ENCODE peak calls at places on chromosomes 3 and 15, in ten cellular contexts. G is WERI-Rb-1, N is RWPE2, I is choroid plexus epithelial cell, F is lower lobe of right lung, P is body of pancreas, H is cardiac fibroblast, J is thoracic aorta, C is ovary, V is heart right ventricle. A is an unnamed sample.

GRCh38 chr3:48371651-48372376 is at the start of gene FBXW12:
- DNase-seq in G (no peak), N (no peak), I (no peak), F (no peak), P (peak), H (no peak), J (no peak), C (no peak), V (no peak), A (no peak)

GRCh38 chr15:51828621-51829359 is 663 bp upstream of the TMOD3 start:
- DNase-seq in G (no peak), N (peak), I (no peak), F (peak), P (no peak), H (no peak), J (no peak), C (no peak), V (no peak), A (no peak)

GRCh38 chr3:1131156-1131555 is 38.3 kb downstream of the CNTN6 start:
- DNase-seq in G (no peak), N (no peak), I (no peak), F (no peak), P (no peak), H (no peak), J (no peak), C (no peak), V (no peak), A (no peak)

GRCh38 chr15:56532766-56533455 is 68.0 kb upstream of the MNS1 start:
- DNase-seq in G (no peak), N (no peak), I (no peak), F (no peak), P (no peak), H (no peak), J (no peak), C (no peak), V (no peak), A (no peak)

GRCh38 chr15:43998607-43999006 is 171.8 kb downstream of the WDR76 start:
- DNase-seq in G (no peak), N (no peak), I (peak), F (no peak), P (peak), H (peak), J (no peak), C (peak), V (peak), A (no peak)

GRCh38 chr3:182722938-182723337 is 70.4 kb upstream of the ATP11B start:
- DNase-seq in G (no peak), N (no peak), I (no peak), F (no peak), P (no peak), H (peak), J (no peak), C (no peak), V (no peak), A (no peak)

GRCh38 chr3:32355892-32356291 is 35.8 kb upstream of the CMTM7 start:
- DNase-seq in G (no peak), N (no peak), I (no peak), F (no peak), P (no peak), H (no peak), J (no peak), C (no peak), V (no peak), A (no peak)

GRCh38 chr15:62934236-62934971 is 108.1 kb upstream of the TPM1 start:
- DNase-seq in G (no peak), N (no peak), I (no peak), F (no peak), P (no peak), H (no peak), J (no peak), C (no peak), V (no peak), A (peak)

GRCh38 chr15:97567411-97567810 is 393.1 kb upstream of the ARRDC4 start:
- DNase-seq in G (no peak), N (no peak), I (no peak), F (no peak), P (no peak), H (no peak), J (no peak), C (no peak), V (no peak), A (no peak)

GRCh38 chr3:159170436-159171003 is 368.7 kb downstream of the MFSD1 start:
- DNase-seq in G (no peak), N (no peak), I (peak), F (no peak), P (no peak), H (peak), J (no peak), C (no peak), V (no peak), A (no peak)

GRCh38 chr3:134373942-134374790 is at the start of gene AMOTL2:
- DNase-seq in G (peak), N (peak), I (peak), F (peak), P (peak), H (peak), J (no peak), C (peak), V (peak), A (peak)

GRCh38 chr15:43150171-43150929 is 17.0 kb downstream of the TMEM62 start:
- DNase-seq in G (no peak), N (peak), I (peak), F (no peak), P (no peak), H (peak), J (no peak), C (no peak), V (no peak), A (no peak)

GRCh38 chr15:39814487-39814886 is 31.8 kb upstream of the FSIP1 start:
- DNase-seq in G (no peak), N (no peak), I (no peak), F (no peak), P (no peak), H (no peak), J (no peak), C (no peak), V (no peak), A (no peak)

GRCh38 chr15:39281094-39281493 is 299.8 kb upstream of the THBS1 start:
- DNase-seq in G (no peak), N (no peak), I (peak), F (no peak), P (no peak), H (peak), J (no peak), C (no peak), V (no peak), A (no peak)

GRCh38 chr15:53000412-53000811 is 210.3 kb upstream of the ONECUT1 start:
- DNase-seq in G (no peak), N (no peak), I (no peak), F (no peak), P (no peak), H (no peak), J (no peak), C (no peak), V (no peak), A (no peak)

GRCh38 chr3:62607287-62608029 is 234.1 kb upstream of the FEZF2 start:
- DNase-seq in G (no peak), N (no peak), I (peak), F (peak), P (no peak), H (peak), J (no peak), C (no peak), V (peak), A (no peak)

GRCh38 chr3:23629181-23629893 is 176.4 kb upstream of the UBE2E1 start:
- DNase-seq in G (no peak), N (no peak), I (peak), F (no peak), P (peak), H (peak), J (no peak), C (no peak), V (no peak), A (no peak)

GRCh38 chr3:43503067-43503728 is 118.6 kb downstream of the ANO10 start:
- DNase-seq in G (no peak), N (no peak), I (peak), F (no peak), P (no peak), H (peak), J (no peak), C (no peak), V (no peak), A (no peak)

GRCh38 chr3:43497405-43497804 is 124.4 kb downstream of the ANO10 start:
- DNase-seq in G (no peak), N (no peak), I (peak), F (no peak), P (no peak), H (no peak), J (no peak), C (no peak), V (no peak), A (no peak)

GRCh38 chr3:43496740-43497375 is 125.0 kb downstream of the ANO10 start:
- DNase-seq in G (no peak), N (no peak), I (peak), F (no peak), P (no peak), H (peak), J (no peak), C (no peak), V (no peak), A (no peak)

GRCh38 chr3:43497905-43498365 is 123.9 kb downstream of the ANO10 start:
- DNase-seq in G (no peak), N (no peak), I (peak), F (no peak), P (no peak), H (peak), J (no peak), C (no peak), V (no peak), A (no peak)

GRCh38 chr3:43499256-43499655 is 122.6 kb downstream of the ANO10 start:
- DNase-seq in G (no peak), N (no peak), I (no peak), F (no peak), P (no peak), H (no peak), J (no peak), C (no peak), V (no peak), A (no peak)
- H3K4me3 ChIP-seq in G (no peak), N (no peak), I (no peak), F (no peak), P (no peak), H (no peak), J (no peak), C (no peak), V (no peak), A (no peak)

GRCh38 chr15:45199136-45199810 is 11.5 kb upstream of the SHF start:
- DNase-seq in G (no peak), N (no peak), I (no peak), F (no peak), P (no peak), H (peak), J (no peak), C (peak), V (no peak), A (no peak)
- TF ChIP-seq CTCF in G (no peak), N (peak), I (no peak), F (no peak), P (no peak), H (no peak), J (no peak), C (no peak), V (no peak), A (no peak)

GRCh38 chr3:46163551-46163981 is 44.5 kb downstream of the CCR1 start:
- DNase-seq in G (no peak), N (no peak), I (peak), F (no peak), P (no peak), H (peak), J (no peak), C (no peak), V (no peak), A (no peak)
- H3K4me3 ChIP-seq in G (no peak), N (no peak), I (no peak), F (no peak), P (no peak), H (no peak), J (no peak), C (no peak), V (no peak), A (no peak)

DNA sequence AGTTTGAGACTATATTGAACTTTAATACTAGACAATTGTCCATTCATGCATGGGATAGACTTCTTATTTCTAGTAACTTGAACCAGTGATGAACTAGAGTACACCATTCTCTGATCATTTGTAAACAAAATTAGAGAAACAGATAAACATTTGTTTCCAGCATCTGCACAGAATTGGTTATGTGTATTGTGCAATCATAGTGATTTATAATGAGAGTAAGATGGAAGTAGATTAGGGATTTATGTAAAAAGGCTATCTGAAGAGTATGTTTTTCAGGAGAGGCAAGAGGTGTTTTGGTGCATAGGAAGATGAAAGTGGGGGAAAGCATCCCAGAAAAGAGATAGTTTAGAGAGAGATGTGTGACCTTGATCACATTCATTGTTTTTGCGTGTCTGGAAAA is 695.0 kb downstream of the SQOR start:
- DNase-seq in G (no peak), N (no peak), I (no peak), F (no peak), P (no peak), H (no peak), J (no peak), C (no peak), V (no peak), A (no peak)
- TF ChIP-seq CTCF in G (no peak), N (no peak), I (no peak), F (no peak), P (no peak), H (no peak), J (no peak), C (no peak), V (no peak), A (no peak)